ENCODE peak calls at places on chromosomes 13 and 19, in nine cellular contexts. J, A, L, N, Q, H, G, X and S are unnamed samples.

GRCh38 chr19:54345938-54346386 is 7.0 kb upstream of the LILRA4 start:
- DNase-seq in J (no peak), A (no peak), L (no peak), N (no peak), Q (no peak), H (no peak), G (no peak), X (no peak), S (no peak)

GRCh38 chr19:38792250-38793111 is 3.5 kb downstream of the LGALS7B start:
- DNase-seq in J (no peak), A (peak), L (peak), N (no peak), Q (no peak), H (no peak), G (no peak), X (no peak), S (no peak)

GRCh38 chr13:64556391-64556790 is 2673.7 kb downstream of the PCDH9 start:
- DNase-seq in J (no peak), A (no peak), L (no peak), N (no peak), Q (peak), H (no peak), G (no peak), X (no peak), S (peak)

GRCh38 chr13:64723735-64724134 is 2506.4 kb downstream of the PCDH9 start:
- DNase-seq in J (no peak), A (no peak), L (no peak), N (peak), Q (peak), H (peak), G (no peak), X (no peak), S (peak)

GRCh38 chr19:5189318-5189607 is 151.3 kb downstream of the PTPRS start:
- DNase-seq in J (no peak), A (no peak), L (no peak), N (no peak), Q (no peak), H (no peak), G (no peak), X (no peak), S (no peak)

GRCh38 chr19:6088677-6089063 is 21.6 kb downstream of the RFX2 start:
- DNase-seq in J (no peak), A (no peak), L (no peak), N (no peak), Q (no peak), H (no peak), G (no peak), X (no peak), S (no peak)

GRCh38 chr13:111344471-111345191 is 24.2 kb downstream of the TEX29 start:
- DNase-seq in J (no peak), A (no peak), L (no peak), N (peak), Q (peak), H (peak), G (no peak), X (no peak), S (peak)

GRCh38 chr19:38898788-38899446 is 501 bp downstream of the SIRT2 start:
- DNase-seq in J (no peak), A (no peak), L (no peak), N (peak), Q (no peak), H (peak), G (no peak), X (no peak), S (no peak)